ENCODE peak calls at places on chromosomes 11 and 22, in nine cellular contexts. M is stimulated activated CD8-positive, alpha-beta memory T cell treated with anti-CD3 and anti-CD28 coated beads, Interleukin-15, amount 100 ng/mL, for 1 hour; W is NCI-H345; F is AG08396; Y is cardiac fibroblast; X is tibial artery; G is activated CD4-positive, alpha-beta T cell treated with anti-CD3 and anti-CD28 coated beads for 48 hours; T is transverse colon; O is RWPE1. A is an unnamed sample.

GRCh38 chr11:9617960-9618359 is 44.5 kb downstream of the WEE1 start:
- DNase-seq in M (no peak), W (no peak), F (peak), Y (peak), X (no peak), G (no peak), T (no peak), O (no peak), A (no peak)

GRCh38 chr11:8250981-8251620 is 12.6 kb downstream of the LMO1 start:
- DNase-seq in M (no peak), W (no peak), F (no peak), Y (no peak), X (peak), G (no peak), T (peak), O (no peak), A (no peak)

GRCh38 chr11:58316142-58316541 is 42.7 kb downstream of the OR5B17 start:
- DNase-seq in M (no peak), W (no peak), F (peak), Y (no peak), X (no peak), G (no peak), T (no peak), O (peak), A (no peak)

GRCh38 chr22:22796729-22797128 is 90.9 kb upstream of the IGLL5 start:
- DNase-seq in M (no peak), W (no peak), F (no peak), Y (no peak), X (no peak), G (no peak), T (no peak), O (no peak), A (no peak)

GRCh38 chr11:23502821-23503220 is 642.5 kb upstream of the CCDC179 start:
- DNase-seq in M (no peak), W (no peak), F (peak), Y (no peak), X (no peak), G (no peak), T (no peak), O (no peak), A (no peak)

GRCh38 chr11:31995031-31995430 is 95.8 kb upstream of the RCN1 start:
- DNase-seq in M (no peak), W (no peak), F (no peak), Y (no peak), X (no peak), G (no peak), T (no peak), O (no peak), A (no peak)

GRCh38 chr11:93540337-93540736 is 2.9 kb downstream of the SMCO4 start:
- DNase-seq in M (no peak), W (no peak), F (no peak), Y (no peak), X (no peak), G (no peak), T (no peak), O (no peak), A (no peak)

GRCh38 chr22:46079861-46080821 is 70.2 kb upstream of the PPARA start:
- DNase-seq in M (no peak), W (no peak), F (peak), Y (no peak), X (peak), G (no peak), T (peak), O (peak), A (no peak)